ENCODE peak calls at places on chromosome 2, in eight cellular contexts. One of them, this sample, is unnamed.

GRCh38 chr2:152175012-152175367 is 573 bp downstream of the STAM2 start:
- DNase-seq in stomach: no peak
- DNase-seq in HCT116: no peak
- DNase-seq in psoas muscle: no peak
- DNase-seq in MM.1S: no peak
- DNase-seq in SK-N-SH: no peak
- DNase-seq in CD4-positive, alpha-beta T cell: no peak
- DNase-seq in adrenal gland: no peak
- DNase-seq in this sample: peak

GRCh38 chr2:7377861-7378569 is 460.8 kb downstream of the RNF144A start:
- DNase-seq in stomach: peak
- DNase-seq in HCT116: no peak
- DNase-seq in psoas muscle: no peak
- DNase-seq in MM.1S: no peak
- DNase-seq in SK-N-SH: peak
- DNase-seq in CD4-positive, alpha-beta T cell: no peak
- DNase-seq in adrenal gland: no peak
- DNase-seq in this sample: no peak

GRCh38 chr2:37871453-37872191 is 53.5 kb upstream of the RMDN2 start:
- DNase-seq in stomach: no peak
- DNase-seq in HCT116: no peak
- DNase-seq in psoas muscle: no peak
- DNase-seq in MM.1S: no peak
- DNase-seq in SK-N-SH: no peak
- DNase-seq in CD4-positive, alpha-beta T cell: no peak
- DNase-seq in adrenal gland: no peak
- DNase-seq in this sample: no peak

GRCh38 chr2:171132086-171132485 is 28.6 kb downstream of the TLK1 start:
- DNase-seq in stomach: no peak
- DNase-seq in HCT116: no peak
- DNase-seq in psoas muscle: no peak
- DNase-seq in MM.1S: no peak
- DNase-seq in SK-N-SH: no peak
- DNase-seq in CD4-positive, alpha-beta T cell: no peak
- DNase-seq in adrenal gland: no peak
- DNase-seq in this sample: no peak

GRCh38 chr2:63064661-63065060 is 14.0 kb downstream of the OTX1 start:
- DNase-seq in stomach: no peak
- DNase-seq in HCT116: no peak
- DNase-seq in psoas muscle: no peak
- DNase-seq in MM.1S: no peak
- DNase-seq in SK-N-SH: no peak
- DNase-seq in CD4-positive, alpha-beta T cell: no peak
- DNase-seq in adrenal gland: no peak
- DNase-seq in this sample: no peak

GRCh38 chr2:73008261-73009159 is 63.0 kb downstream of the SFXN5 start:
- DNase-seq in stomach: no peak
- DNase-seq in HCT116: no peak
- DNase-seq in psoas muscle: no peak
- DNase-seq in MM.1S: no peak
- DNase-seq in SK-N-SH: no peak
- DNase-seq in CD4-positive, alpha-beta T cell: no peak
- DNase-seq in adrenal gland: no peak
- DNase-seq in this sample: no peak

GRCh38 chr2:39870871-39871270 is 91.8 kb upstream of the THUMPD2 start:
- DNase-seq in stomach: no peak
- DNase-seq in HCT116: no peak
- DNase-seq in psoas muscle: no peak
- DNase-seq in MM.1S: no peak
- DNase-seq in SK-N-SH: no peak
- DNase-seq in CD4-positive, alpha-beta T cell: no peak
- DNase-seq in adrenal gland: no peak
- DNase-seq in this sample: no peak

GRCh38 chr2:74524005-74524404 is 2.0 kb downstream of the DQX1 start:
- DNase-seq in stomach: no peak
- DNase-seq in HCT116: no peak
- DNase-seq in psoas muscle: no peak
- DNase-seq in MM.1S: no peak
- DNase-seq in SK-N-SH: no peak
- DNase-seq in CD4-positive, alpha-beta T cell: no peak
- DNase-seq in adrenal gland: no peak
- DNase-seq in this sample: no peak

GRCh38 chr2:171702781-171703556 is 15.7 kb downstream of the DYNC1I2 start:
- DNase-seq in stomach: no peak
- DNase-seq in HCT116: no peak
- DNase-seq in psoas muscle: no peak
- DNase-seq in MM.1S: no peak
- DNase-seq in SK-N-SH: no peak
- DNase-seq in CD4-positive, alpha-beta T cell: no peak
- DNase-seq in adrenal gland: peak
- DNase-seq in this sample: no peak

GRCh38 chr2:140734992-140735391 is 1395.8 kb downstream of the LRP1B start:
- DNase-seq in stomach: no peak
- DNase-seq in HCT116: no peak
- DNase-seq in psoas muscle: no peak
- DNase-seq in MM.1S: no peak
- DNase-seq in SK-N-SH: no peak
- DNase-seq in CD4-positive, alpha-beta T cell: no peak
- DNase-seq in adrenal gland: no peak
- DNase-seq in this sample: no peak

GRCh38 chr2:8241317-8241716 is 440.5 kb upstream of the ID2 start:
- DNase-seq in stomach: no peak
- DNase-seq in HCT116: no peak
- DNase-seq in psoas muscle: no peak
- DNase-seq in MM.1S: no peak
- DNase-seq in SK-N-SH: no peak
- DNase-seq in CD4-positive, alpha-beta T cell: no peak
- DNase-seq in adrenal gland: no peak
- DNase-seq in this sample: no peak

GRCh38 chr2:10186868-10187535 is 64.5 kb downstream of the RRM2 start:
- DNase-seq in stomach: no peak
- DNase-seq in HCT116: no peak
- DNase-seq in psoas muscle: no peak
- DNase-seq in MM.1S: no peak
- DNase-seq in SK-N-SH: peak
- DNase-seq in CD4-positive, alpha-beta T cell: no peak
- DNase-seq in adrenal gland: no peak
- DNase-seq in this sample: no peak

GRCh38 chr2:43084699-43085091 is 141.7 kb downstream of the ZFP36L2 start:
- DNase-seq in stomach: peak
- DNase-seq in HCT116: no peak
- DNase-seq in psoas muscle: peak
- DNase-seq in MM.1S: no peak
- DNase-seq in SK-N-SH: no peak
- DNase-seq in CD4-positive, alpha-beta T cell: no peak
- DNase-seq in adrenal gland: no peak
- DNase-seq in this sample: no peak

GRCh38 chr2:74756356-74756890 is 77.5 kb upstream of the HK2 start:
- DNase-seq in stomach: no peak
- DNase-seq in HCT116: no peak
- DNase-seq in psoas muscle: no peak
- DNase-seq in MM.1S: no peak
- DNase-seq in SK-N-SH: no peak
- DNase-seq in CD4-positive, alpha-beta T cell: no peak
- DNase-seq in adrenal gland: no peak
- DNase-seq in this sample: peak

GRCh38 chr2:45721150-45721549 is 69.7 kb downstream of the PRKCE start:
- DNase-seq in stomach: no peak
- DNase-seq in HCT116: no peak
- DNase-seq in psoas muscle: no peak
- DNase-seq in MM.1S: no peak
- DNase-seq in SK-N-SH: no peak
- DNase-seq in CD4-positive, alpha-beta T cell: no peak
- DNase-seq in adrenal gland: no peak
- DNase-seq in this sample: no peak
- H3K27ac ChIP-seq in stomach: no peak
- H3K27ac ChIP-seq in HCT116: no peak
- H3K27ac ChIP-seq in psoas muscle: no peak
- H3K27ac ChIP-seq in MM.1S: no peak
- H3K27ac ChIP-seq in SK-N-SH: no peak
- H3K27ac ChIP-seq in CD4-positive, alpha-beta T cell: no peak
- H3K27ac ChIP-seq in adrenal gland: no peak
- H3K27ac ChIP-seq in this sample: no peak

GRCh38 chr2:199463708-199464613 is 6.2 kb upstream of the SATB2 start:
- DNase-seq in stomach: no peak
- DNase-seq in HCT116: no peak
- DNase-seq in psoas muscle: peak
- DNase-seq in MM.1S: no peak
- DNase-seq in SK-N-SH: peak
- DNase-seq in CD4-positive, alpha-beta T cell: no peak
- DNase-seq in adrenal gland: peak
- DNase-seq in this sample: no peak

GRCh38 chr2:199461455-199462166 is 3.9 kb upstream of the SATB2 start:
- DNase-seq in stomach: no peak
- DNase-seq in HCT116: no peak
- DNase-seq in psoas muscle: no peak
- DNase-seq in MM.1S: no peak
- DNase-seq in SK-N-SH: peak
- DNase-seq in CD4-positive, alpha-beta T cell: no peak
- DNase-seq in adrenal gland: no peak
- DNase-seq in this sample: no peak

GRCh38 chr2:199462167-199462976 is 4.6 kb upstream of the SATB2 start:
- DNase-seq in stomach: no peak
- DNase-seq in HCT116: no peak
- DNase-seq in psoas muscle: no peak
- DNase-seq in MM.1S: no peak
- DNase-seq in SK-N-SH: peak
- DNase-seq in CD4-positive, alpha-beta T cell: no peak
- DNase-seq in adrenal gland: no peak
- DNase-seq in this sample: no peak

GRCh38 chr2:199464614-199465352 is 7.0 kb upstream of the SATB2 start:
- DNase-seq in stomach: no peak
- DNase-seq in HCT116: no peak
- DNase-seq in psoas muscle: no peak
- DNase-seq in MM.1S: no peak
- DNase-seq in SK-N-SH: peak
- DNase-seq in CD4-positive, alpha-beta T cell: no peak
- DNase-seq in adrenal gland: no peak
- DNase-seq in this sample: no peak

DNA sequence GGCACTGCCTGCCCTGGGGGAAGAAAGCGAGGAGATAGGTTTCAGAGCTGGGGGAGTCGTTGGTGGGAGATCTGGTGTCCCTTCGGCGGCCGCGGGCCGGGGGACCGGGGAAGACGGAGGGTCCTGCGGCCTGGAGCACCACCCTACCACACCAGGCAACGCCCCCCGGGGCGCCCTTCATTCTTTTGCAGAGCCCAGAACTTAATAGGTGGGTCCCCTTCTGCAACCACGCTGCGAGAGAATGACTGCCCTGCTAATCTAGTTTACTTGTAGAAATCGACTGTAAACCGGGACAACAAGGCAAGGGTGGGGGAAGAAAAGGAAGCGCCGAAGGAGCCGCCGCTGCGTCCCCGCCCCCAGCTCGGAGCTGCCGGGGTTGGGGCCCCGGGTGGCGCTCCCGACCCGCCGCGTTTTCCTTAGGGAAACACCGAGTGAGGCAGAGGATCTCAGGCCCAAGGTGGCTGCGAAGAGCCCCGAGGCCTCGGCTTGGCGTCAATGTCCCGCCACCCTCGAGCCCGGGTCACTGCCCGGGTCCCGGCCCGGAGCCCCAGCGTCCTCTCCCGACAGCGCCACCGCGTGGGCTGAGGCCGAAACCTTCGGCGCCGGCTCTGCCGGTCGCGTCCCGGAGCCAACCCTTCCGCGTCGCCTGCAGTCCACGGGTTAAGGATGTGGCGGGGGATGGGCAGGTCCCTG is 5.4 kb upstream of the SATB2 start:
- DNase-seq in stomach: peak
- DNase-seq in HCT116: no peak
- DNase-seq in psoas muscle: peak
- DNase-seq in MM.1S: peak
- DNase-seq in SK-N-SH: peak
- DNase-seq in CD4-positive, alpha-beta T cell: no peak
- DNase-seq in adrenal gland: peak
- DNase-seq in this sample: peak
- TF ChIP-seq CTCF in stomach: peak
- TF ChIP-seq CTCF in HCT116: peak
- TF ChIP-seq CTCF in psoas muscle: peak
- TF ChIP-seq CTCF in MM.1S: peak
- TF ChIP-seq CTCF in SK-N-SH: peak
- TF ChIP-seq CTCF in CD4-positive, alpha-beta T cell: peak
- TF ChIP-seq CTCF in adrenal gland: peak
- TF ChIP-seq CTCF in this sample: peak

GRCh38 chr2:235679471-235679870 is 185.6 kb downstream of the AGAP1 start:
- DNase-seq in stomach: no peak
- DNase-seq in HCT116: no peak
- DNase-seq in psoas muscle: no peak
- DNase-seq in MM.1S: no peak
- DNase-seq in SK-N-SH: no peak
- DNase-seq in CD4-positive, alpha-beta T cell: no peak
- DNase-seq in adrenal gland: no peak
- DNase-seq in this sample: no peak

GRCh38 chr2:235675678-235676535 is 182.1 kb downstream of the AGAP1 start:
- DNase-seq in stomach: no peak
- DNase-seq in HCT116: no peak
- DNase-seq in psoas muscle: no peak
- DNase-seq in MM.1S: no peak
- DNase-seq in SK-N-SH: no peak
- DNase-seq in CD4-positive, alpha-beta T cell: no peak
- DNase-seq in adrenal gland: no peak
- DNase-seq in this sample: no peak

GRCh38 chr2:235676536-235676799 is 182.6 kb downstream of the AGAP1 start:
- DNase-seq in stomach: no peak
- DNase-seq in HCT116: no peak
- DNase-seq in psoas muscle: no peak
- DNase-seq in MM.1S: no peak
- DNase-seq in SK-N-SH: no peak
- DNase-seq in CD4-positive, alpha-beta T cell: no peak
- DNase-seq in adrenal gland: no peak
- DNase-seq in this sample: no peak

GRCh38 chr2:235677276-235677788 is 183.5 kb downstream of the AGAP1 start:
- DNase-seq in stomach: no peak
- DNase-seq in HCT116: no peak
- DNase-seq in psoas muscle: no peak
- DNase-seq in MM.1S: no peak
- DNase-seq in SK-N-SH: no peak
- DNase-seq in CD4-positive, alpha-beta T cell: no peak
- DNase-seq in adrenal gland: no peak
- DNase-seq in this sample: no peak

DNA sequence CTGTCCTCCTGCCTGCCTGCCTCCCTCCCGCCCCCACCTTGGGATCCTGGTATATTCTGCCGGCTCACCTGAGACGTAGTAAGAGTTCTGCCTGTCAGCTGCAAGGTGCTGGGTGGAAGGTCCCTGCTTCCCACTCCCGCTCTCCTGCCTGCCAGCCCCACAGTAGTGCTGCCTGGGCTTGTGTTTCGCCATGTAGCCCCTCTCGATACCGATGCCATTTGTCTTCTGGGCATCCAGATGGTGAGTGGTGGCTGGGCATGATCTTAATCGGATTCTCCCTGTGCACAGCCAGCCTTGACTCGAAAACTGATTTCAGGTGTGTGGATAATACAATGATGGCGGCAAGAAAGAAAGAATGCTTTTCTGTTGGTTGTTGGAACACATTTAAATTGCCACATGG is 184.9 kb downstream of the AGAP1 start:
- DNase-seq in stomach: no peak
- DNase-seq in HCT116: no peak
- DNase-seq in psoas muscle: no peak
- DNase-seq in MM.1S: no peak
- DNase-seq in SK-N-SH: peak
- DNase-seq in CD4-positive, alpha-beta T cell: no peak
- DNase-seq in adrenal gland: no peak
- DNase-seq in this sample: no peak
- H3K27ac ChIP-seq in stomach: no peak
- H3K27ac ChIP-seq in HCT116: no peak
- H3K27ac ChIP-seq in psoas muscle: no peak
- H3K27ac ChIP-seq in MM.1S: no peak
- H3K27ac ChIP-seq in SK-N-SH: no peak
- H3K27ac ChIP-seq in CD4-positive, alpha-beta T cell: no peak
- H3K27ac ChIP-seq in adrenal gland: no peak
- H3K27ac ChIP-seq in this sample: no peak

GRCh38 chr2:112755444-112755843 is 9.0 kb downstream of the CKAP2L start:
- DNase-seq in stomach: no peak
- DNase-seq in HCT116: no peak
- DNase-seq in psoas muscle: no peak
- DNase-seq in MM.1S: no peak
- DNase-seq in SK-N-SH: no peak
- DNase-seq in CD4-positive, alpha-beta T cell: no peak
- DNase-seq in adrenal gland: no peak
- DNase-seq in this sample: no peak
- TF ChIP-seq CTCF in stomach: no peak
- TF ChIP-seq CTCF in HCT116: no peak
- TF ChIP-seq CTCF in psoas muscle: no peak
- TF ChIP-seq CTCF in MM.1S: no peak
- TF ChIP-seq CTCF in SK-N-SH: no peak
- TF ChIP-seq CTCF in CD4-positive, alpha-beta T cell: no peak
- TF ChIP-seq CTCF in adrenal gland: no peak
- TF ChIP-seq CTCF in this sample: no peak